ENCODE peak calls at places on chromosome 1, in five cellular contexts. One of them, this sample, is unnamed.

GRCh38 chr1:15159166-15159555 is 5.6 kb downstream of the TMEM51 start:
- DNase-seq in H9: no peak
- DNase-seq in mesendoderm: no peak
- DNase-seq in neuronal stem cell: no peak
- DNase-seq in IMR-90: peak
- DNase-seq in this sample: no peak

GRCh38 chr1:95614197-95614596 is 380.2 kb downstream of the RWDD3 start:
- DNase-seq in H9: no peak
- DNase-seq in mesendoderm: no peak
- DNase-seq in neuronal stem cell: no peak
- DNase-seq in IMR-90: no peak
- DNase-seq in this sample: no peak

GRCh38 chr1:94597701-94598100 is 56.1 kb upstream of the F3 start:
- DNase-seq in H9: no peak
- DNase-seq in mesendoderm: no peak
- DNase-seq in neuronal stem cell: no peak
- DNase-seq in IMR-90: peak
- DNase-seq in this sample: peak

GRCh38 chr1:39063191-39063590 is 37.0 kb downstream of the NDUFS5 start:
- DNase-seq in H9: no peak
- DNase-seq in mesendoderm: no peak
- DNase-seq in neuronal stem cell: no peak
- DNase-seq in IMR-90: no peak
- DNase-seq in this sample: no peak

GRCh38 chr1:1748686-1749321 is 24.6 kb upstream of the CDK11A start:
- DNase-seq in H9: no peak
- DNase-seq in mesendoderm: peak
- DNase-seq in neuronal stem cell: no peak
- DNase-seq in IMR-90: no peak
- DNase-seq in this sample: no peak

GRCh38 chr1:190479028-190479427 is 1.4 kb upstream of the BRINP3 start:
- DNase-seq in H9: no peak
- DNase-seq in mesendoderm: peak
- DNase-seq in neuronal stem cell: no peak
- DNase-seq in IMR-90: peak
- DNase-seq in this sample: no peak

GRCh38 chr1:23026573-23026972 is 7.3 kb downstream of the KDM1A start:
- DNase-seq in H9: no peak
- DNase-seq in mesendoderm: no peak
- DNase-seq in neuronal stem cell: no peak
- DNase-seq in IMR-90: no peak
- DNase-seq in this sample: no peak

GRCh38 chr1:231883382-231883781 is 256.8 kb downstream of the DISC1 start:
- DNase-seq in H9: peak
- DNase-seq in mesendoderm: peak
- DNase-seq in neuronal stem cell: no peak
- DNase-seq in IMR-90: no peak
- DNase-seq in this sample: no peak

GRCh38 chr1:52385376-52385775 is 18.8 kb downstream of the ORC1 start:
- DNase-seq in H9: no peak
- DNase-seq in mesendoderm: no peak
- DNase-seq in neuronal stem cell: no peak
- DNase-seq in IMR-90: no peak
- DNase-seq in this sample: no peak

GRCh38 chr1:2481885-2482284 is 5.8 kb downstream of the PLCH2 start:
- DNase-seq in H9: no peak
- DNase-seq in mesendoderm: no peak
- DNase-seq in neuronal stem cell: no peak
- DNase-seq in IMR-90: no peak
- DNase-seq in this sample: no peak

GRCh38 chr1:38780133-38780532 is 79.4 kb downstream of the RRAGC start:
- DNase-seq in H9: no peak
- DNase-seq in mesendoderm: no peak
- DNase-seq in neuronal stem cell: no peak
- DNase-seq in IMR-90: no peak
- DNase-seq in this sample: no peak

GRCh38 chr1:31639543-31639942 is 5.1 kb downstream of the PEF1 start:
- DNase-seq in H9: no peak
- DNase-seq in mesendoderm: no peak
- DNase-seq in neuronal stem cell: no peak
- DNase-seq in IMR-90: peak
- DNase-seq in this sample: peak

GRCh38 chr1:155009221-155009711 is 6.7 kb downstream of the ZBTB7B start:
- DNase-seq in H9: no peak
- DNase-seq in mesendoderm: no peak
- DNase-seq in neuronal stem cell: no peak
- DNase-seq in IMR-90: no peak
- DNase-seq in this sample: no peak

GRCh38 chr1:37795340-37796110 is 1.9 kb downstream of the MANEAL start:
- DNase-seq in H9: peak
- DNase-seq in mesendoderm: peak
- DNase-seq in neuronal stem cell: peak
- DNase-seq in IMR-90: peak
- DNase-seq in this sample: peak

GRCh38 chr1:219031821-219032220 is 141.9 kb upstream of the LYPLAL1 start:
- DNase-seq in H9: no peak
- DNase-seq in mesendoderm: no peak
- DNase-seq in neuronal stem cell: no peak
- DNase-seq in IMR-90: no peak
- DNase-seq in this sample: no peak

GRCh38 chr1:8698012-8698411 is 119.4 kb downstream of the RERE start:
- DNase-seq in H9: no peak
- DNase-seq in mesendoderm: no peak
- DNase-seq in neuronal stem cell: no peak
- DNase-seq in IMR-90: no peak
- DNase-seq in this sample: no peak

GRCh38 chr1:36239941-36240637 is 15.8 kb downstream of the THRAP3 start:
- DNase-seq in H9: no peak
- DNase-seq in mesendoderm: no peak
- DNase-seq in neuronal stem cell: peak
- DNase-seq in IMR-90: peak
- DNase-seq in this sample: no peak

GRCh38 chr1:99945174-99945573 is 24.6 kb upstream of the SLC35A3 start:
- DNase-seq in H9: no peak
- DNase-seq in mesendoderm: no peak
- DNase-seq in neuronal stem cell: no peak
- DNase-seq in IMR-90: no peak
- DNase-seq in this sample: no peak

GRCh38 chr1:234221601-234222000 is 151.7 kb upstream of the COA6 start:
- DNase-seq in H9: no peak
- DNase-seq in mesendoderm: no peak
- DNase-seq in neuronal stem cell: no peak
- DNase-seq in IMR-90: no peak
- DNase-seq in this sample: no peak

GRCh38 chr1:218430802-218431201 is 85.7 kb downstream of the TGFB2 start:
- DNase-seq in H9: no peak
- DNase-seq in mesendoderm: no peak
- DNase-seq in neuronal stem cell: no peak
- DNase-seq in IMR-90: peak
- DNase-seq in this sample: no peak

GRCh38 chr1:108053291-108054023 is 88.5 kb upstream of the VAV3 start:
- DNase-seq in H9: no peak
- DNase-seq in mesendoderm: no peak
- DNase-seq in neuronal stem cell: no peak
- DNase-seq in IMR-90: peak
- DNase-seq in this sample: no peak

GRCh38 chr1:22916469-22916817 is 56.2 kb downstream of the LACTBL1 start:
- DNase-seq in H9: no peak
- DNase-seq in mesendoderm: no peak
- DNase-seq in neuronal stem cell: no peak
- DNase-seq in IMR-90: no peak
- DNase-seq in this sample: no peak

GRCh38 chr1:86940599-86940998 is 26.2 kb downstream of the HS2ST1 start:
- DNase-seq in H9: no peak
- DNase-seq in mesendoderm: no peak
- DNase-seq in neuronal stem cell: no peak
- DNase-seq in IMR-90: no peak
- DNase-seq in this sample: no peak

GRCh38 chr1:54328117-54328636 is 78.0 kb downstream of the SSBP3 start:
- DNase-seq in H9: no peak
- DNase-seq in mesendoderm: no peak
- DNase-seq in neuronal stem cell: no peak
- DNase-seq in IMR-90: peak
- DNase-seq in this sample: peak

GRCh38 chr1:54325705-54326461 is 80.3 kb downstream of the SSBP3 start:
- DNase-seq in H9: no peak
- DNase-seq in mesendoderm: peak
- DNase-seq in neuronal stem cell: no peak
- DNase-seq in IMR-90: no peak
- DNase-seq in this sample: no peak

GRCh38 chr1:54329337-54329954 is 76.7 kb downstream of the SSBP3 start:
- DNase-seq in H9: no peak
- DNase-seq in mesendoderm: peak
- DNase-seq in neuronal stem cell: no peak
- DNase-seq in IMR-90: no peak
- DNase-seq in this sample: no peak

GRCh38 chr1:54326577-54327385 is 79.4 kb downstream of the SSBP3 start:
- DNase-seq in H9: no peak
- DNase-seq in mesendoderm: no peak
- DNase-seq in neuronal stem cell: no peak
- DNase-seq in IMR-90: peak
- DNase-seq in this sample: no peak

GRCh38 chr1:54327386-54328116 is 78.6 kb downstream of the SSBP3 start:
- DNase-seq in H9: no peak
- DNase-seq in mesendoderm: no peak
- DNase-seq in neuronal stem cell: no peak
- DNase-seq in IMR-90: peak
- DNase-seq in this sample: peak
- H3K4ac ChIP-seq in H9: no peak
- H3K4ac ChIP-seq in mesendoderm: no peak
- H3K4ac ChIP-seq in neuronal stem cell: no peak
- H3K4ac ChIP-seq in IMR-90: peak
- H3K4ac ChIP-seq in this sample: no peak

GRCh38 chr1:51314974-51315373 is 15.4 kb downstream of the TTC39A start:
- DNase-seq in H9: no peak
- DNase-seq in mesendoderm: no peak
- DNase-seq in neuronal stem cell: no peak
- DNase-seq in IMR-90: no peak
- DNase-seq in this sample: no peak

GRCh38 chr1:51316113-51316763 is 14.1 kb downstream of the TTC39A start:
- DNase-seq in H9: no peak
- DNase-seq in mesendoderm: no peak
- DNase-seq in neuronal stem cell: no peak
- DNase-seq in IMR-90: no peak
- DNase-seq in this sample: no peak

GRCh38 chr1:51313268-51313852 is 17.0 kb downstream of the TTC39A start:
- DNase-seq in H9: peak
- DNase-seq in mesendoderm: peak
- DNase-seq in neuronal stem cell: no peak
- DNase-seq in IMR-90: no peak
- DNase-seq in this sample: no peak

GRCh38 chr1:51312718-51313117 is 17.6 kb downstream of the TTC39A start:
- DNase-seq in H9: no peak
- DNase-seq in mesendoderm: no peak
- DNase-seq in neuronal stem cell: no peak
- DNase-seq in IMR-90: no peak
- DNase-seq in this sample: no peak

GRCh38 chr1:51313961-51314777 is 16.2 kb downstream of the TTC39A start:
- DNase-seq in H9: no peak
- DNase-seq in mesendoderm: no peak
- DNase-seq in neuronal stem cell: no peak
- DNase-seq in IMR-90: peak
- DNase-seq in this sample: peak
- H2BK120ac ChIP-seq in H9: no peak
- H2BK120ac ChIP-seq in mesendoderm: no peak
- H2BK120ac ChIP-seq in neuronal stem cell: no peak
- H2BK120ac ChIP-seq in IMR-90: peak
- H2BK120ac ChIP-seq in this sample: peak

GRCh38 chr1:29498126-29499100 is 262.1 kb downstream of the PTPRU start:
- DNase-seq in H9: peak
- DNase-seq in mesendoderm: peak
- DNase-seq in neuronal stem cell: no peak
- DNase-seq in IMR-90: peak
- DNase-seq in this sample: no peak
- H3K4ac ChIP-seq in H9: no peak
- H3K4ac ChIP-seq in mesendoderm: no peak
- H3K4ac ChIP-seq in neuronal stem cell: no peak
- H3K4ac ChIP-seq in IMR-90: no peak
- H3K4ac ChIP-seq in this sample: no peak

GRCh38 chr1:27302612-27303011 is 19.4 kb upstream of the TMEM222 start:
- DNase-seq in H9: no peak
- DNase-seq in mesendoderm: no peak
- DNase-seq in neuronal stem cell: no peak
- DNase-seq in IMR-90: no peak
- DNase-seq in this sample: peak

GRCh38 chr1:27303509-27303908 is 18.5 kb upstream of the TMEM222 start:
- DNase-seq in H9: no peak
- DNase-seq in mesendoderm: no peak
- DNase-seq in neuronal stem cell: no peak
- DNase-seq in IMR-90: no peak
- DNase-seq in this sample: no peak

GRCh38 chr1:27306071-27306470 is 15.9 kb upstream of the TMEM222 start:
- DNase-seq in H9: no peak
- DNase-seq in mesendoderm: no peak
- DNase-seq in neuronal stem cell: no peak
- DNase-seq in IMR-90: no peak
- DNase-seq in this sample: no peak

GRCh38 chr1:27306892-27307850 is 14.8 kb upstream of the TMEM222 start:
- DNase-seq in H9: peak
- DNase-seq in mesendoderm: peak
- DNase-seq in neuronal stem cell: peak
- DNase-seq in IMR-90: no peak
- DNase-seq in this sample: no peak

GRCh38 chr1:27307851-27308598 is 13.9 kb upstream of the TMEM222 start:
- DNase-seq in H9: no peak
- DNase-seq in mesendoderm: peak
- DNase-seq in neuronal stem cell: no peak
- DNase-seq in IMR-90: no peak
- DNase-seq in this sample: no peak
- H2BK120ac ChIP-seq in H9: no peak
- H2BK120ac ChIP-seq in mesendoderm: no peak
- H2BK120ac ChIP-seq in neuronal stem cell: no peak
- H2BK120ac ChIP-seq in IMR-90: no peak
- H2BK120ac ChIP-seq in this sample: no peak

GRCh38 chr1:156775799-156776198 is 8.5 kb downstream of the PRCC start:
- DNase-seq in H9: no peak
- DNase-seq in mesendoderm: no peak
- DNase-seq in neuronal stem cell: no peak
- DNase-seq in IMR-90: no peak
- DNase-seq in this sample: no peak
- H3K4ac ChIP-seq in H9: no peak
- H3K4ac ChIP-seq in mesendoderm: no peak
- H3K4ac ChIP-seq in neuronal stem cell: no peak
- H3K4ac ChIP-seq in IMR-90: no peak
- H3K4ac ChIP-seq in this sample: peak